ENCODE peak calls at places on chromosome 18, in four cellular contexts. T is neural progenitor cell, C is PC-3, S is IMR-90. H is an unnamed sample. For H3K36me3, the result is how much of the 10 kb centered on the place peaks cover.

GRCh38 chr18:55732227-55733106 is 144.5 kb upstream of the TCF4 start:
- DNase-seq in T (no peak), C (no peak), S (peak), H (no peak)

GRCh38 chr18:31828613-31829012 is 67.9 kb upstream of the SLC25A52 start:
- DNase-seq in T (no peak), C (no peak), S (no peak), H (no peak)

GRCh38 chr18:47809420-47809819 is 121.0 kb downstream of the SMAD2 start:
- DNase-seq in T (no peak), C (no peak), S (no peak), H (no peak)

GRCh38 chr18:79664525-79665125 is 15.0 kb upstream of the CTDP1 start:
- DNase-seq in T (no peak), C (peak), S (peak), H (no peak)

GRCh38 chr18:50700245-50701165 is 119.3 kb downstream of the MRO start:
- DNase-seq in T (no peak), C (no peak), S (no peak), H (peak)

GRCh38 chr18:59606193-59607175 is 90.7 kb downstream of the CCBE1 start:
- DNase-seq in T (no peak), C (no peak), S (peak), H (no peak)

GRCh38 chr18:68041327-68041726 is 524.8 kb upstream of the DSEL start:
- DNase-seq in T (no peak), C (no peak), S (peak), H (no peak)

GRCh38 chr18:62852851-62853250 is 137.5 kb downstream of the PHLPP1 start:
- DNase-seq in T (no peak), C (peak), S (peak), H (no peak)

GRCh38 chr18:79951545-79952456 is at the start of gene SLC66A2:
- DNase-seq in T (peak), C (peak), S (peak), H (peak)

GRCh38 chr18:48975817-48976649 is 25.3 kb upstream of the SMAD7 start:
- DNase-seq in T (peak), C (peak), S (peak), H (peak)

GRCh38 chr18:11994708-11995444 is 13.6 kb downstream of the IMPA2 start:
- DNase-seq in T (peak), C (peak), S (peak), H (peak)

GRCh38 chr18:76450452-76450851 is 44.6 kb downstream of the ZNF516 start:
- DNase-seq in T (no peak), C (peak), S (peak), H (peak)

GRCh38 chr18:57811477-57812125 is 8.5 kb upstream of the ATP8B1 start:
- DNase-seq in T (no peak), C (peak), S (peak), H (no peak)

GRCh38 chr18:4181882-4182568 is 273.1 kb downstream of the DLGAP1 start:
- DNase-seq in T (peak), C (no peak), S (no peak), H (peak)

GRCh38 chr18:74745658-74746403 is 148.2 kb downstream of the ZNF407 start:
- DNase-seq in T (no peak), C (peak), S (peak), H (no peak)

GRCh38 chr18:31042068-31042390 is 513 bp downstream of the DSC3 start:
- DNase-seq in T (no peak), C (no peak), S (no peak), H (no peak)

GRCh38 chr18:62999392-62999791 is 284.1 kb downstream of the PHLPP1 start:
- DNase-seq in T (no peak), C (peak), S (peak), H (no peak)

GRCh38 chr18:53918091-53918490 is 306.4 kb downstream of the MBD2 start:
- DNase-seq in T (no peak), C (no peak), S (no peak), H (no peak)

GRCh38 chr18:25298853-25299274 is 53.1 kb downstream of the ZNF521 start:
- DNase-seq in T (no peak), C (peak), S (peak), H (no peak)

GRCh38 chr18:36199691-36200295 is 12.5 kb downstream of the MOCOS start:
- DNase-seq in T (no peak), C (no peak), S (no peak), H (no peak)

GRCh38 chr18:57542126-57542525 is 44.4 kb downstream of the FECH start:
- DNase-seq in T (no peak), C (peak), S (peak), H (no peak)

GRCh38 chr18:75865639-75866038 is 438.1 kb upstream of the SMIM21 start:
- DNase-seq in T (no peak), C (no peak), S (no peak), H (no peak)

GRCh38 chr18:59006461-59007067 is 133.1 kb upstream of the SEC11C start:
- DNase-seq in T (no peak), C (no peak), S (no peak), H (peak)

GRCh38 chr18:55875330-55875933 is 287.4 kb upstream of the TCF4 start:
- DNase-seq in T (peak), C (no peak), S (no peak), H (no peak)

GRCh38 chr18:70160075-70160678 is 45.3 kb downstream of the RTTN start:
- DNase-seq in T (no peak), C (peak), S (no peak), H (no peak)

GRCh38 chr18:43034683-43035500 is 80.6 kb downstream of the RIT2 start:
- DNase-seq in T (no peak), C (peak), S (no peak), H (peak)

GRCh38 chr18:46265190-46266156 is 161.3 kb downstream of the HAUS1 start:
- DNase-seq in T (no peak), C (no peak), S (no peak), H (no peak)

GRCh38 chr18:79241755-79242154 is 154.0 kb upstream of the NFATC1 start:
- DNase-seq in T (no peak), C (no peak), S (no peak), H (no peak)

GRCh38 chr18:32389868-32390267 is 80.8 kb downstream of the GAREM1 start:
- DNase-seq in T (no peak), C (no peak), S (no peak), H (no peak)

GRCh38 chr18:7370375-7370774 is 139.5 kb downstream of the LRRC30 start:
- DNase-seq in T (no peak), C (no peak), S (no peak), H (no peak)

GRCh38 chr18:60246606-60247005 is 126.0 kb downstream of the MC4R start:
- DNase-seq in T (no peak), C (no peak), S (no peak), H (no peak)

GRCh38 chr18:75374466-75374865 is 53.0 kb downstream of the SMIM21 start:
- DNase-seq in T (no peak), C (peak), S (no peak), H (no peak)

GRCh38 chr18:32324173-32324572 is 134.3 kb downstream of the MEP1B start:
- DNase-seq in T (no peak), C (no peak), S (peak), H (no peak)

GRCh38 chr18:44788334-44788733 is 107.6 kb downstream of the SETBP1 start:
- DNase-seq in T (no peak), C (no peak), S (no peak), H (no peak)

GRCh38 chr18:11310476-11311086 is 161.2 kb upstream of the PIEZO2 start:
- DNase-seq in T (peak), C (peak), S (peak), H (peak)

GRCh38 chr18:33656889-33657288 is 78.9 kb downstream of the ASXL3 start:
- DNase-seq in T (no peak), C (no peak), S (no peak), H (no peak)

GRCh38 chr18:2979027-2979570 is 33.8 kb downstream of the LPIN2 start:
- DNase-seq in T (no peak), C (no peak), S (peak), H (no peak)

GRCh38 chr18:9949861-9950260 is 36.0 kb downstream of the VAPA start:
- DNase-seq in T (no peak), C (no peak), S (no peak), H (no peak)
- H3K36me3 ChIP-seq in T (under half), C (half or more), S (under half), H (half or more)

DNA sequence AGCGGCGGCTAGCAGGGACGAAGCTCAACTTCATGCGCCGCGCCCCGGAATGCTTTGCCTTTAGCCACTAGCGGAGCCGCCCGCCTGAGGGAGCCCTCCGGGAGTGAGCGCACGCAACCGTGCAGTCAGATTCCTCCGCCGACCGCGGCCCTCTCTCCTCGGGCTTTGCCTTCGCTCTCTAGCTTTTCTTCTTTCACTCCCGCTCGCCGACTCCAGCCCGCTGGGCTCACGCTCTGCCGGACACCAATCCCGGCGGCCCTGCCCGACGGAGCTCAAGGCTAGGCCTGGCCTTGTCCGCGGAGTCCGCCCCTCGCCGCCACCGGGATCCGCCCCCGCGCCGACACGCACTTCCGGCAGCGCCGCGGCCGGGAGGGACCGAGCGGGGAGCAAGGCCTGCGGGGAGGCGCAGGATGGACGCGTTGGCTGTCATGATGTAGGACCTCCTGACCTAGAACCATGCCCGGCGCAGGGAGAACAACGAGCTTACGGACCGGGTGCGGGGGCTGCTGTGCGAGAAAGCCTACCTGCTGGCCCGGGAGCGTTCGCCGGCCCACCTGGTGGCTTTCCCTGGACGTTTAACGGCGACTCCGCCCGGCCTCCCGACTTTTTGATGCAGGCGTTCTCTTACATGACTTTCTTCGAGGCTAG is 40.8 kb upstream of the AKAIN1 start:
- DNase-seq in T (peak), C (peak), S (peak), H (peak)
- TF ChIP-seq CTCF in T (peak), C (no peak), S (peak), H (peak)

DNA sequence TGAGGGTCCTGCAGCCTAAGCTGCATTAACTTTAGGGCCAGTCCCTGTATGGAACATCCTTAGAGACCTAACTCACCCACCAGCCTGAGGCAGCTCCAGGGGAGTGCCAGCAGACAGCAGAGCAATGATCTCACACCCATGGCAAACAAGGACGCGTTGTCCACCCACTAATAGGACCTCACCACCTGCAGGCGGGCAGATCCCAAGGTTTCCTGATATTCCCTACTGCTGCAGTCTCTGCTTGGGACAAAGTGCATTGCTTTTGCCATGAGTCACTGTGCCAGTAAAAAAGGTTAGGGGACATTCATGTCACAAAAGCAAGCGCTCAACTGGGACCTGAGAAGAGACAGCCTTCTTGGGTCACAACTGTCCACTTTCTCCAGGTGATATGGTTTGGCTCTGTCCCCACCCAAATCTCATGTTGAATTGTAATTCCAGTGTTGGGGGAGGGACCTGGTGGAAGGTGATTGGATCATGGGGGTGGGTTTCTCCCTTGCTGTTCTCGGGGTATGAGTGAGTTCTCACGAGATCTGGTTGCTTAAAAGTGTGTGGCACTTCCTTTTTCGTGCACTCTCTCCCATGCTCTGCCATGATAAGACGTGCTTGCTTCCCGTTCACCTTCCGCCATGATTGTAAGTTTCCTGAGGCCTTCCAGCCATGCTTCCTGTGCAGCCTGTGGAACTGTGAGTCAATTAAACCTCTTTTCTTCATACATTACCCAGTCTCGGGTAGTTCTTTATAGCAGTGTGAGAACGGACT is 160.2 kb downstream of the MIB1 start:
- DNase-seq in T (no peak), C (no peak), S (no peak), H (no peak)
- H3K9ac ChIP-seq in T (no peak), C (no peak), S (no peak), H (no peak)

DNA sequence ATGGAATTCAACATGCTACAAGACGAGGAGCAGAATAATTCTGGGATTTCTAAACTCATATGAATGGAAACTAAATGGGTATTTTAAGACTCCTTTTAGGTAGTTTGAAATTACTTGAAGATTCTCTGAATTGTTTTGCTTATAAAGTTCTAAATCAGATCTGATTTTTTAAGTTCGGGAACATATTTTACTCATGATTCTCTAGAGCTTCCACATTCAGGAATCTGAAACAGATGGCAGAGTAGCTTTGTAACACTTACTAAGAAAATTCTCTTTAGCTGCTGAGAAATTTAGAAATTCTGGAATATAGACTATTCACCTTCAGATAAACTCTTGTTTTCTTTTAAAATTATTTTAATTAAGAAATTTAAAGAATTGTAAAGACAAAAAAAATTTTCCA is 13.7 kb downstream of the RBBP8 start:
- DNase-seq in T (no peak), C (no peak), S (peak), H (no peak)
- H3K36me3 ChIP-seq in T (under half), C (under half), S (under half), H (half or more)

DNA sequence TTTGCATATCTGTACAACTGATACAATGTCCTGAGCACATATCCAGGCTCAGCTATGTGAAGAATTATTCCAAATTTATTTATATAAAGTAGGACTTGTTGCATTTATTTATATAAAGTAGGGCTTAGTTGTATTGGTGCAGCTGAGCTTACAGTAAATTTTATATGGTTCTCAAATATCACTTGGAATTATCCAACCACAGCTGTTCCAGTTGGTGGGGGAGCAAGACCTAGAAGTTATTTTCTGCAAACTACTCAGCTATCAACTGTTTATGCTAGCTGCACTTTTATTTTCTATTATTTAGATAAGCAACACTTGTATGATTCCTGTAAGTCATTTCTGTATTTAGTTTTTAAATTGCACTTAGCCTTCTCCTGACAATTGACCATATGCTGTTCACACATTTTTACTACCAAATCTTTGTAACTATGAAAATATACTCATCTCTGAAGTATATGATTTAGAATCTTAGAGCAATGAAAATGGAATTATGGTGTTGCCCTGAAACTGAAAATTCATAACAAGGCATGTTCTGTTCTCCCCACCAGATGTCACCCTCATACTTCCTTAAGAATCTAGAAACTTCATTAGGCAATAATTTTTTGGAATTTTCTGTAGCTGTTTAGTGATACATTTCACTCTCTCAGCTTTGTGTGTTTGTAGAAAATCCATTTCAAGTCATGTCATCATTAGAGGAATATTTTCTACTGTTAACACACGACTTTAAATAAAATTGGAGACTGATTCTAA is 157.0 kb upstream of the CBLN2 start:
- DNase-seq in T (no peak), C (peak), S (peak), H (no peak)
- TF ChIP-seq CTCF in T (peak), C (peak), S (peak), H (peak)

DNA sequence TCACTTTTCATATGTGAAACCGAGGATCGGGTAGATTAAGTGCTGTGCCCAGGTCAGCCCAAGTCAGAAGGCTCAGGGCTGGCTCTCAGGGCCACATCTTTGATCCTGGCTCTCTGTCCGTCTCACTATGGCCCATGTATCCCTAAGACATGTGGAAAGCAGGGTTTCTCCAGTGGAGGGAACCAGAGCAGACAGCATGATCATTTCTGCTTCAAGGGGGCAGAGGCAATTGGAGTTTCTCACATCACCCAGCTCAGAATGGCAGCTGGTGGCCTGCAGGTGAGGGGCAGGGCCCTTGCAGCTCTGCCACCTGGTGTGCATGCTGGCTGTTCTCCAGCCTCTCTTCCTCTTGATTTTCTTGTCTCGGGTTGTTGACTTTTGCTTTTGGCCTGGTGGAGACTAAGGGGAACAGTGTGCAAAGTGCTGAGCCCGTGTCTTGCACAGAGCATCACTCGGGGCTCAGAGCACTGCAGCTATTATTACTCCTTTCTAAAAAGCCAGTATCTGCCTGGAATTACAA is 27.0 kb downstream of the LDLRAD4 start:
- DNase-seq in T (no peak), C (no peak), S (no peak), H (peak)
- H3K9ac ChIP-seq in T (no peak), C (no peak), S (no peak), H (no peak)

GRCh38 chr18:13513481-13513880 is 212.9 kb downstream of the FAM210A start:
- DNase-seq in T (no peak), C (no peak), S (no peak), H (peak)
- H3K36me3 ChIP-seq in T (under half), C (under half), S (under half), H (under half)

H was measured in endodermal cell.